ENCODE peak calls at places on chromosomes 16 and 17, in five cellular contexts. One of them, this sample, is unnamed.

GRCh38 chr17:29585080-29585751 is 4.2 kb downstream of the GIT1 start:
- DNase-seq in HCT116: no peak
- DNase-seq in lower leg skin: no peak
- DNase-seq in RWPE1: no peak
- DNase-seq in coronary artery: no peak
- DNase-seq in this sample: no peak

GRCh38 chr17:30256756-30257506 is 21.4 kb upstream of the SLC6A4 start:
- DNase-seq in coronary artery: no peak
- DNase-seq in HCT116: no peak
- DNase-seq in RWPE1: no peak
- DNase-seq in lower leg skin: no peak
- DNase-seq in this sample: no peak

GRCh38 chr17:59329558-59330313 is 1.7 kb upstream of the YPEL2 start:
- DNase-seq in lower leg skin: peak
- DNase-seq in HCT116: peak
- DNase-seq in coronary artery: peak
- DNase-seq in RWPE1: peak
- DNase-seq in this sample: peak

GRCh38 chr17:38657824-38658740 is 16.7 kb downstream of the EPOP start:
- DNase-seq in coronary artery: no peak
- DNase-seq in RWPE1: no peak
- DNase-seq in lower leg skin: no peak
- DNase-seq in HCT116: no peak
- DNase-seq in this sample: no peak

GRCh38 chr16:84368327-84368996 is at the start of gene ATP2C2:
- DNase-seq in HCT116: peak
- DNase-seq in RWPE1: peak
- DNase-seq in lower leg skin: no peak
- DNase-seq in coronary artery: no peak
- DNase-seq in this sample: no peak

GRCh38 chr17:40472733-40473452 is 28.5 kb downstream of the TNS4 start:
- DNase-seq in RWPE1: no peak
- DNase-seq in lower leg skin: no peak
- DNase-seq in coronary artery: no peak
- DNase-seq in HCT116: no peak
- DNase-seq in this sample: no peak

GRCh38 chr16:19366384-19366783 is 51.3 kb upstream of the TMC5 start:
- DNase-seq in HCT116: no peak
- DNase-seq in lower leg skin: no peak
- DNase-seq in coronary artery: no peak
- DNase-seq in RWPE1: no peak
- DNase-seq in this sample: no peak

GRCh38 chr16:79395631-79396030 is 204.9 kb downstream of the MAF start:
- DNase-seq in HCT116: no peak
- DNase-seq in RWPE1: no peak
- DNase-seq in lower leg skin: no peak
- DNase-seq in coronary artery: no peak
- DNase-seq in this sample: no peak

GRCh38 chr16:73225983-73226382 is 178.1 kb upstream of the ZFHX3 start:
- DNase-seq in coronary artery: no peak
- DNase-seq in lower leg skin: no peak
- DNase-seq in HCT116: no peak
- DNase-seq in RWPE1: no peak
- DNase-seq in this sample: no peak

GRCh38 chr16:586047-586644 is 3.7 kb upstream of the RAB40C start:
- DNase-seq in lower leg skin: no peak
- DNase-seq in HCT116: no peak
- DNase-seq in coronary artery: no peak
- DNase-seq in RWPE1: no peak
- DNase-seq in this sample: no peak

GRCh38 chr17:48444531-48445247 is 14.7 kb upstream of the SKAP1 start:
- DNase-seq in coronary artery: no peak
- DNase-seq in HCT116: no peak
- DNase-seq in RWPE1: no peak
- DNase-seq in lower leg skin: no peak
- DNase-seq in this sample: no peak

GRCh38 chr16:53817117-53817516 is 113.2 kb downstream of the FTO start:
- DNase-seq in lower leg skin: no peak
- DNase-seq in RWPE1: peak
- DNase-seq in coronary artery: no peak
- DNase-seq in HCT116: peak
- DNase-seq in this sample: peak

GRCh38 chr17:35577826-35578194 is 561 bp downstream of the PEX12 start:
- DNase-seq in HCT116: no peak
- DNase-seq in lower leg skin: no peak
- DNase-seq in coronary artery: no peak
- DNase-seq in RWPE1: no peak
- DNase-seq in this sample: no peak

GRCh38 chr16:6684076-6684673 is 648.5 kb upstream of the RBFOX1 start:
- DNase-seq in lower leg skin: no peak
- DNase-seq in HCT116: no peak
- DNase-seq in RWPE1: peak
- DNase-seq in coronary artery: no peak
- DNase-seq in this sample: peak

GRCh38 chr17:13106171-13106570 is 88.3 kb upstream of the ELAC2 start:
- DNase-seq in HCT116: no peak
- DNase-seq in lower leg skin: no peak
- DNase-seq in RWPE1: no peak
- DNase-seq in coronary artery: no peak
- DNase-seq in this sample: no peak

GRCh38 chr17:79607941-79608728 is 2.7 kb downstream of the RBFOX3 start:
- DNase-seq in coronary artery: no peak
- DNase-seq in HCT116: peak
- DNase-seq in RWPE1: peak
- DNase-seq in lower leg skin: no peak
- DNase-seq in this sample: no peak

GRCh38 chr16:70573451-70574121 is 50.0 kb downstream of the SF3B3 start:
- DNase-seq in coronary artery: no peak
- DNase-seq in RWPE1: no peak
- DNase-seq in HCT116: no peak
- DNase-seq in lower leg skin: no peak
- DNase-seq in this sample: no peak

GRCh38 chr17:49217651-49218413 is 7.3 kb downstream of the ABI3 start:
- DNase-seq in HCT116: no peak
- DNase-seq in lower leg skin: peak
- DNase-seq in coronary artery: no peak
- DNase-seq in RWPE1: no peak
- DNase-seq in this sample: no peak

GRCh38 chr16:25143898-25144297 is 32.4 kb downstream of the LCMT1 start:
- DNase-seq in HCT116: no peak
- DNase-seq in RWPE1: no peak
- DNase-seq in lower leg skin: no peak
- DNase-seq in coronary artery: no peak
- DNase-seq in this sample: peak

GRCh38 chr16:88686062-88686438 is 257 bp downstream of the SNAI3 start:
- DNase-seq in HCT116: no peak
- DNase-seq in lower leg skin: no peak
- DNase-seq in coronary artery: no peak
- DNase-seq in RWPE1: no peak
- DNase-seq in this sample: no peak

GRCh38 chr17:40176409-40177110 is 710 bp upstream of the RAPGEFL1 start:
- DNase-seq in HCT116: no peak
- DNase-seq in RWPE1: peak
- DNase-seq in coronary artery: no peak
- DNase-seq in lower leg skin: peak
- DNase-seq in this sample: no peak

GRCh38 chr16:82384017-82384416 is 214.0 kb upstream of the MPHOSPH6 start:
- DNase-seq in HCT116: no peak
- DNase-seq in coronary artery: no peak
- DNase-seq in RWPE1: no peak
- DNase-seq in lower leg skin: no peak
- DNase-seq in this sample: no peak

GRCh38 chr16:70460737-70461261 is 6.4 kb downstream of the FCSK start:
- DNase-seq in coronary artery: no peak
- DNase-seq in lower leg skin: no peak
- DNase-seq in HCT116: no peak
- DNase-seq in RWPE1: no peak
- DNase-seq in this sample: no peak

GRCh38 chr17:40070895-40071719 is 8.3 kb downstream of the THRA start:
- DNase-seq in RWPE1: no peak
- DNase-seq in lower leg skin: no peak
- DNase-seq in HCT116: no peak
- DNase-seq in coronary artery: peak
- DNase-seq in this sample: peak

GRCh38 chr17:1271441-1271840 is 1.2 kb downstream of the BHLHA9 start:
- DNase-seq in RWPE1: no peak
- DNase-seq in coronary artery: no peak
- DNase-seq in HCT116: no peak
- DNase-seq in lower leg skin: no peak
- DNase-seq in this sample: no peak

GRCh38 chr17:6936370-6937028 is 59.4 kb upstream of the ALOX12 start:
- DNase-seq in coronary artery: no peak
- DNase-seq in RWPE1: no peak
- DNase-seq in HCT116: no peak
- DNase-seq in lower leg skin: peak
- DNase-seq in this sample: no peak

GRCh38 chr17:1460233-1460632 is 4.2 kb upstream of the CRK start:
- DNase-seq in coronary artery: peak
- DNase-seq in HCT116: no peak
- DNase-seq in RWPE1: peak
- DNase-seq in lower leg skin: peak
- DNase-seq in this sample: no peak

GRCh38 chr16:2278272-2278608 is 10.3 kb upstream of the RNPS1 start:
- DNase-seq in HCT116: no peak
- DNase-seq in lower leg skin: no peak
- DNase-seq in RWPE1: no peak
- DNase-seq in coronary artery: no peak
- DNase-seq in this sample: no peak

GRCh38 chr16:546909-547770 is 13.1 kb upstream of the PRR35 start:
- DNase-seq in RWPE1: no peak
- DNase-seq in coronary artery: no peak
- DNase-seq in HCT116: no peak
- DNase-seq in lower leg skin: peak
- DNase-seq in this sample: no peak

DNA sequence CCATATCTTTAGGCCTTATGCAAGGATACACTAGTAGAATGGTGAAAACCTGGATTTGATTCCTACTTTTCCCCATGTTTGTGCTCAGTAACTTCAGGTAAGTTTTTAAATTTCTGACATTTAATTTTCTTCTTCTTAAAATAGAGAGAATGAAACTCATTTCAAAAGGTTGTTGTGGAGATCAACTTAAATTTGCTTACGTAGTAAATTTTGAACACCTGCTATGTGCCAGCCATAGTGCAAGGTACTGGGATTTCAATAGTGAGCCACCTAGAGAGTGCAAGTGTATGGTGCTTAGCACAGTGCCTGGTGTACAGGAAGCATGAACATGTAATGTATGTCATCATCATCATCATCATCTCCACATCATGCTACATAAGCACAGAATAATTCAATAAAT is 73.6 kb upstream of the SMIM36 start:
- DNase-seq in HCT116: no peak
- DNase-seq in coronary artery: no peak
- DNase-seq in lower leg skin: no peak
- DNase-seq in RWPE1: no peak
- DNase-seq in this sample: no peak
- TF ChIP-seq CTCF in HCT116: no peak
- TF ChIP-seq CTCF in coronary artery: no peak
- TF ChIP-seq CTCF in lower leg skin: no peak
- TF ChIP-seq CTCF in RWPE1: no peak
- TF ChIP-seq CTCF in this sample: no peak

GRCh38 chr17:75832164-75832651 is 12.0 kb downstream of the UNC13D start:
- DNase-seq in RWPE1: peak
- DNase-seq in HCT116: no peak
- DNase-seq in lower leg skin: peak
- DNase-seq in coronary artery: no peak
- DNase-seq in this sample: no peak

GRCh38 chr17:75829747-75830146 is 14.5 kb downstream of the UNC13D start:
- DNase-seq in HCT116: no peak
- DNase-seq in RWPE1: no peak
- DNase-seq in coronary artery: no peak
- DNase-seq in lower leg skin: no peak
- DNase-seq in this sample: no peak

GRCh38 chr17:75828741-75829140 is 15.5 kb downstream of the UNC13D start:
- DNase-seq in coronary artery: no peak
- DNase-seq in RWPE1: no peak
- DNase-seq in lower leg skin: no peak
- DNase-seq in HCT116: no peak
- DNase-seq in this sample: no peak

GRCh38 chr17:75831032-75831567 is 13.1 kb downstream of the UNC13D start:
- DNase-seq in RWPE1: no peak
- DNase-seq in lower leg skin: no peak
- DNase-seq in HCT116: no peak
- DNase-seq in coronary artery: no peak
- DNase-seq in this sample: no peak

GRCh38 chr17:75830168-75831031 is 13.8 kb downstream of the UNC13D start:
- DNase-seq in lower leg skin: no peak
- DNase-seq in RWPE1: no peak
- DNase-seq in HCT116: no peak
- DNase-seq in coronary artery: no peak
- DNase-seq in this sample: peak
- TF ChIP-seq CTCF in lower leg skin: no peak
- TF ChIP-seq CTCF in RWPE1: peak
- TF ChIP-seq CTCF in HCT116: peak
- TF ChIP-seq CTCF in coronary artery: no peak
- TF ChIP-seq CTCF in this sample: peak

DNA sequence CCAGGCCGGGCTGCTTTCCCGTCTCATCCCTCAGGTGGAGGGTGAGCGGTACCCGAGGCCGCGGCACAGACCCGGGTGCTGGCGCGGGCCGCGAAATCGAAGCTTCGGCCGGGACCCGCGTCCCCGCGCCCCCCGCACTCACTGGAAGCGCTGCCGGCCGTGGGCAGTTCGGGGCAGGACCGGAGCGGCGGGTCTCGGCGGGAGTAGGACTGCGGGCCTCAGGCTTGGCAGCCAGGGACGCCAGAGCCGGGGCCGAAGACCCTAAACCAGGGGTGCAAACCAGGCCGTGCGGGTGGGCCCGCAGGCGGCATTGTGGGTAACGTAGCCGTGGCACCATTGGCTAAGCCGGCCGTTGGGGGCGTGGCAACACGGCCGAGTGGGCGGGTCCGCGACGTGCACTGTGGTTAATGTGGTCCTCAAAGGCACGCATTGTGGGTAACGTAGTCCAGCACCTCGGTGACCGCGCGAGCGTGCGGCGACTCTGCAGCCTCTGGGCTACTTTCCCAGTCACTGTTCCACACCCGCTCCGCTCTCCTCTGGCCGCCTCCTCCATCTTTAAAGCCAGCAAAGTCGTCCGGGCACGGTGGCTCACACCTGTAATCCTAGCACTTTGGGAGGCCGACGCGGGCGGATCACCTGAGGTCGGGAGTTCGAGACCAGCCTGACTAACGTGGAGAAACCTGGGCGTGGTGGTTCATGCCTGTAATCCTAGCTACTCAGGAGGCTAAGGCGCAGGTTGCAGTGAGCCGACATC is at the start of gene ZNF500:
- DNase-seq in RWPE1: peak
- DNase-seq in lower leg skin: peak
- DNase-seq in coronary artery: peak
- DNase-seq in HCT116: peak
- DNase-seq in this sample: peak
- TF ChIP-seq CTCF in RWPE1: no peak
- TF ChIP-seq CTCF in lower leg skin: no peak
- TF ChIP-seq CTCF in coronary artery: no peak
- TF ChIP-seq CTCF in HCT116: no peak
- TF ChIP-seq CTCF in this sample: no peak

GRCh38 chr16:85396879-85397871 is 215.9 kb upstream of the GSE1 start:
- DNase-seq in coronary artery: no peak
- DNase-seq in lower leg skin: no peak
- DNase-seq in HCT116: no peak
- DNase-seq in RWPE1: peak
- DNase-seq in this sample: no peak
- TF ChIP-seq CTCF in coronary artery: no peak
- TF ChIP-seq CTCF in lower leg skin: no peak
- TF ChIP-seq CTCF in HCT116: peak
- TF ChIP-seq CTCF in RWPE1: peak
- TF ChIP-seq CTCF in this sample: no peak